ENCODE peak calls at places on chromosome 22, in seven cellular contexts. C, Y, U, R, E, I and X are unnamed samples. For H3K4me1, the result is how much of the 10 kb centered on the place peaks cover.

GRCh38 chr22:48489551-48490512 is 1337.8 kb downstream of the BRD1 start:
- DNase-seq in R (no peak), C (no peak), Y (no peak), E (peak), I (no peak), U (peak), X (no peak)

GRCh38 chr22:22185217-22185616 is 59.4 kb upstream of the VPREB1 start:
- DNase-seq in R (no peak), Y (no peak), C (no peak), U (no peak), I (no peak), E (no peak), X (no peak)

GRCh38 chr22:19719055-19719482 is 4.3 kb upstream of the GP1BB start:
- DNase-seq in U (no peak), C (no peak), I (no peak), Y (no peak), E (no peak), R (no peak), X (no peak)

GRCh38 chr22:19037282-19038163 is 84.7 kb downstream of the DGCR2 start:
- DNase-seq in U (no peak), Y (no peak), I (no peak), E (no peak), C (no peak), R (no peak), X (no peak)

GRCh38 chr22:25573822-25574221 is 9.3 kb downstream of the GRK3 start:
- DNase-seq in R (no peak), Y (no peak), U (no peak), I (no peak), E (no peak), C (no peak), X (no peak)

GRCh38 chr22:20953668-20954500 is 13.2 kb upstream of the AIFM3 start:
- DNase-seq in Y (peak), R (no peak), I (no peak), U (no peak), E (no peak), C (peak), X (peak)

GRCh38 chr22:29313126-29314071 is 2.1 kb downstream of the RASL10A start:
- DNase-seq in I (peak), U (peak), Y (no peak), E (peak), R (no peak), C (peak), X (peak)

GRCh38 chr22:19822301-19823117 is 32.2 kb downstream of the GNB1L start:
- DNase-seq in Y (no peak), C (no peak), R (no peak), I (no peak), U (no peak), E (peak), X (no peak)

GRCh38 chr22:50621948-50622722 is 5.8 kb downstream of the ARSA start:
- DNase-seq in C (no peak), I (no peak), R (no peak), Y (no peak), U (no peak), E (peak), X (no peak)

GRCh38 chr22:49394116-49394785 is 433.4 kb downstream of the BRD1 start:
- DNase-seq in E (peak), Y (no peak), U (no peak), I (no peak), R (no peak), C (no peak), X (no peak)

GRCh38 chr22:50101870-50102565 is 12.2 kb downstream of the MOV10L1 start:
- DNase-seq in U (no peak), Y (no peak), C (no peak), I (no peak), E (no peak), R (no peak), X (no peak)

GRCh38 chr22:50696251-50696798 is 23.7 kb downstream of the SHANK3 start:
- DNase-seq in U (no peak), R (no peak), E (no peak), Y (no peak), I (no peak), C (no peak), X (no peak)

GRCh38 chr22:47091241-47091691 is 328.8 kb downstream of the TBC1D22A start:
- DNase-seq in Y (no peak), C (no peak), R (no peak), I (no peak), U (no peak), E (no peak), X (peak)

GRCh38 chr22:31350410-31350863 is 4.3 kb upstream of the PATZ1 start:
- DNase-seq in C (peak), U (peak), I (no peak), E (no peak), R (no peak), Y (no peak), X (no peak)

GRCh38 chr22:32573991-32574390 is 99.4 kb downstream of the FBXO7 start:
- DNase-seq in I (no peak), U (no peak), E (no peak), R (no peak), Y (no peak), C (no peak), X (no peak)

GRCh38 chr22:22099833-22100812 is 117.5 kb upstream of the TOP3B start:
- DNase-seq in C (no peak), I (no peak), U (peak), R (no peak), Y (peak), E (peak), X (no peak)

GRCh38 chr22:42328130-42328821 is 57.8 kb upstream of the TCF20 start:
- DNase-seq in R (no peak), U (no peak), I (no peak), C (no peak), E (no peak), Y (no peak), X (peak)

GRCh38 chr22:49208768-49209252 is 618.9 kb downstream of the BRD1 start:
- DNase-seq in U (peak), E (peak), R (peak), Y (no peak), I (no peak), C (no peak), X (no peak)

GRCh38 chr22:33873186-33873585 is 47.1 kb downstream of the LARGE1 start:
- DNase-seq in E (no peak), I (no peak), R (no peak), U (no peak), Y (no peak), C (no peak), X (no peak)

GRCh38 chr22:24494535-24495364 is at the start of gene UPB1:
- DNase-seq in R (no peak), U (no peak), E (peak), I (no peak), C (no peak), Y (no peak), X (no peak)

DNA sequence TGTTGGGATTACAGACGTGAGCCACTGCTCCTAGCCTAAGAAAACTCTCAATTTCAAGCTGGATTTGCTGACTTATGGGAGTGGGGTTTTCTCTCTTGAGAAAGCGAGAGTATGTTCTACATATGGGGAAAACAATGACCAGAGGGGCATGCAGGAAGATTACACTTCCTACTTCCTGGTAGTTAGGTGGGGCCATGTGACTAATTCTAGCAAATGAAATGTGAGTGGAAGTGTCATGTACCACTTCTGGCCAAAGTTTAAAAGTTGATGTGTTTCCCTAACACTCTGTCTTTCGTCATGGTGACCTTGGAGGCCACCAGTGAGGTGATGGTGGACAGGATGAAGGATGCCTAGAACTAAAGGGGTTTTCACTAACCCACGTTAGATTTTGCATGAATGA is 50.5 kb downstream of the PARVG start:
- DNase-seq in C (no peak), R (no peak), I (no peak), E (no peak), U (no peak), Y (no peak), X (no peak)
- H3K4ac ChIP-seq in C (no peak), R (no peak), I (no peak), E (no peak), U (no peak), Y (no peak), X (no peak)

DNA sequence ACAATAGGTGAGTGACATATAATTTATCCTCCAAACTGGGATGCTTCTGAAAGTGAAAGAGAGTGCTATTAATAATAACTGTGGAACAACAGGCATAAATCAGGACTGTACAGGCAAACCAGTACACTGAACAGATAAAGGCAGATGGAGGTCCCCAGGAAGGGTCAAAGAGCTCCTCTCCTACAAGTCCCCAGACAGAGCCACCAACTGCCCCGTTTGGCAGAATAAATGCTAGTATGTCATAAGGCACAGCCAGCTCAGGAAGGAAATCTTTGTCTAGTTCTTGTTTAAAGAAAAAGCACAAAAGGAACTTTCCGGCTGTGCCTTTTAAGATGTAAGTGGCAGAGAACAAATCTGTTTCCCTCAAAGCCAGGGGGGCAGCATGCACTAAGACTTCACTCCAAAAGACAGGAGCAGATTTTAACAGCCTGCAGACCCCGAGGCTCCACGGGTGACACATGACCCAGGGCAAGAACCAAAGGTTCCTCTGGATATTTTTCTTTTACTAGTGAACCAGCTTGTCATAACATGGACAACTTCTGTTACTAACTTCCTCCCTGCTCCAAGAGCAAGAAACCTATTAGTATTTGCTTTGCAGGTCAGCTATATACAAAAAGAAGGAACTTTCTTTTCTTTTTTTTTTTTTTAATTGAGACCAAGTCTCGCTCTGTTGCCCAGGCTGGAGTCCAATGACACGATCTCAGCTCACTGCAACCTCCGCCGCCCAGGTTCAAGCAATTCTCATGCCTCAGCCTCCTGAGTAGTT is 50.2 kb downstream of the MYH9 start:
- DNase-seq in R (no peak), Y (no peak), E (no peak), C (no peak), I (no peak), U (no peak), X (no peak)
- H3K18ac ChIP-seq in R (no peak), Y (peak), E (no peak), C (no peak), I (no peak), U (no peak), X (no peak)

DNA sequence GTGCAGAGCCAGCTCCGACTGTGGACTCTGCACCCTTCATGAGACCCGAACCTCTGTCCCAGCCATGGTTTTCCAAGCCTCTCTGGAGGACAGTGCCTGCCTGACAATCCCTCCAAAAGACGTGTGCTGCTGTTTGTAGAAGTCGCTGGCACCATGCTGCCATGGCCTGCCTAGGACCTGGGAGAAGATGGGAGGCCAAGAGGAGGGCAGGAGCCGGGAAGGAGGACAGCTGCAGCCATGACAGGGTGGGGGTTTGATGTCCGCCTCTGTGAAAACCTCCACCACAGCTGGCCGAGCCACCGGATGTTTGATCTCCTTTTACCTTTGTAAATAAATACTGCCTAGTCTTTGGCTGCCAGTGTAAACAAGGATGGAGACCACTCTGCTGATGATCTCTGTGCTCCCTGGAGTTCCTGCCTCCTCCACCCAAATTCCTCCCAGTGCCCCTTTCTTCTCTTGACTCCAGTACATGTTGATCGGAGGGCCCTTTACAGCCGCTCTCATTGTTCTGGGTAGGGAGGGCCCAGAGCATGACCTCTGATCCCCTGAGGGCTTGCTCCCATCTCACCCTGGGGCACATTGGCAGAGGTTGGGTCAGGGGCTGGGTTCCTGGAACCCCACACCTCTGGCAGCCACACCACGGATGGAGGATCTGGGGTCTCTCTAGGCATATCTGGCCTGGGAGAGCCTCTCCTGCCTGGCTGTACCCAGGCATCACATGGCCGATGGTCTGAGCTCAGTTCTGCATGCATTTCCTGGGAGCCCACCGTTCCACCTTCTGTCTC is 66.9 kb downstream of the BCR start:
- DNase-seq in E (no peak), U (no peak), I (no peak), C (no peak), R (no peak), Y (no peak), X (no peak)
- H3K4me1 ChIP-seq in E (under half), U (under half), I (under half), C (under half), R (under half), Y (under half), X (under half)

GRCh38 chr22:17118342-17118741 is 2.8 kb downstream of the TMEM121B start:
- DNase-seq in E (no peak), C (no peak), R (no peak), I (no peak), U (no peak), Y (no peak), X (no peak)
- H3K4ac ChIP-seq in E (no peak), C (no peak), R (no peak), I (no peak), U (no peak), Y (no peak), X (no peak)

GRCh38 chr22:27114186-27114585 is 456.8 kb downstream of the MIAT start:
- DNase-seq in I (no peak), U (no peak), C (no peak), R (no peak), E (no peak), Y (no peak), X (no peak)
- H3K18ac ChIP-seq in I (no peak), U (no peak), C (peak), R (no peak), E (no peak), Y (no peak), X (no peak)

GRCh38 chr22:16914006-16914405 is 88.8 kb upstream of the XKR3 start:
- DNase-seq in Y (no peak), E (no peak), C (no peak), I (no peak), R (no peak), U (no peak), X (no peak)

GRCh38 chr22:16915711-16916110 is 90.5 kb upstream of the XKR3 start:
- DNase-seq in U (no peak), R (no peak), E (no peak), Y (no peak), C (no peak), I (no peak), X (no peak)

GRCh38 chr22:16917144-16918003 is 90.6 kb downstream of the GAB4 start:
- DNase-seq in I (no peak), Y (peak), U (peak), E (peak), R (peak), C (no peak), X (peak)

DNA sequence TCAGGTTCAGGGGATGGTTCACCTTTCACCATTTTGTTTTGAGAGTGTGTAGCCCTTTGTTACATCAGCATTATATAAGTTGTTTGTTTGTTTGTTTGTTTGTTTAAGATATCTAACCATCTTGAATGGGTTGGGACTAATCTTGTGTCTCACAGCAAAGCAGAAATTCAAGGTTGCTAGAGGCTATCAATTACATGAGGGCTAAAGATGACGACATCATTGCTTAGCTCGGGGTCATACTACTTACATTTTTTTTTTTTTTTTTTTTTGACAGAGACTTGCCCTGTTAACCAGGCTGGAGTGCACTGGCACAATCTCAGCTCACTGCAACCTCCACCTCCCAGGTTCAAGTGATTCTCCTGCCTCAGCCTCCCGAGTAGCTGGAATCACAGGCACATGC is 87.1 kb upstream of the XKR3 start:
- DNase-seq in R (no peak), C (no peak), Y (no peak), U (no peak), E (no peak), I (no peak), X (no peak)
- H3K4me1 ChIP-seq in R (under half), C (under half), Y (under half), U (under half), E (under half), I (under half), X (under half)

DNA sequence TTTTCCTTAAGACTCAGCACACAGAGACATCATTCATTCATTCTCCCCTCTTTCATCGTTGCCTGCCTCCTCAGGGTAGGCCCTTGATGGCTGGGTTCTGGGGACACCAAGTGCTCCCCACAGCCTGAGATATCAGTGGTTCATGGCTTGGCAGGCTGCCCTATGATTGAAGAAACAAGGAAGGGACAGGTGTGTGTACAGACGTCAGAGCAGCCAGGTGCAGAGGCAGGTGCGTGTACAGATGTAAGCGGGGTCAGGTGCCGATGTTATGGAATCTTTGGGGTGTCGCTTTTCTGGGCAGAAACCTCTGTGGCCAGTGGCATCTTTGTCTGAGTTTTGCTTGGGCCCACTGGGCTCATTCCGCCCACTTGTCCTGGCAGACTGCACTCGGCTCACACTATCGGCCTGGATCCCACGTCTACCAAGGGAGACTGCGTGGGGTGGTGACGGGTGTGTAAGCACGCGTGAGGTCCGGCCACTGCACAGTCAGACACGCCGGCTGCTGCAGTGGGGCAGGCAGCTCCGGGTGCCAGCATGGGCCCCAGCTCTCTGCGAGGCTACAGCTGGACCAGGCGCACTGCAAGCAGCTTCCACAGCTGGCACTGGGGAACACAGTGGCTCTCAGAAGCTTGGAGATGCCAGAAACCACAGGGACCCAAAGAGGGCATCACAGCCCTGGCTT is 20.9 kb upstream of the KIAA0930 start:
- DNase-seq in Y (no peak), U (no peak), I (no peak), C (no peak), E (no peak), R (no peak), X (no peak)
- H3K4ac ChIP-seq in Y (no peak), U (no peak), I (no peak), C (no peak), E (no peak), R (no peak), X (no peak)